ENCODE peak calls at places on chromosomes 3 and 15, in six cellular contexts. W is foreskin fibroblast, I is Caco-2, P is type B pancreatic cell, L is AG04450, R is AG10803. N is an unnamed sample.

GRCh38 chr15:75850708-75851107 is 7.5 kb downstream of the UBE2Q2 start:
- DNase-seq in W (no peak), I (no peak), P (no peak), L (no peak), R (no peak), N (no peak)

GRCh38 chr3:194967126-194968117 is 281.7 kb downstream of the FAM43A start:
- DNase-seq in W (peak), I (no peak), P (peak), L (no peak), R (peak), N (no peak)

GRCh38 chr3:150277444-150277843 is 130.7 kb upstream of the TSC22D2 start:
- DNase-seq in W (no peak), I (no peak), P (no peak), L (no peak), R (no peak), N (no peak)

GRCh38 chr3:170614214-170614966 is 28.5 kb upstream of the SLC7A14 start:
- DNase-seq in W (peak), I (no peak), P (no peak), L (peak), R (peak), N (peak)

GRCh38 chr15:29270169-29270955 is 740 bp upstream of the NSMCE3 start:
- DNase-seq in W (peak), I (no peak), P (no peak), L (no peak), R (peak), N (no peak)

GRCh38 chr3:46670000-46670890 is 23.2 kb downstream of the ALS2CL start:
- DNase-seq in W (no peak), I (no peak), P (no peak), L (no peak), R (no peak), N (no peak)

GRCh38 chr15:45704329-45705249 is 69.8 kb downstream of the SQOR start:
- DNase-seq in W (no peak), I (peak), P (no peak), L (no peak), R (no peak), N (no peak)

GRCh38 chr3:106850429-106850828 is 526.8 kb upstream of the CCDC54 start:
- DNase-seq in W (peak), I (no peak), P (no peak), L (no peak), R (peak), N (no peak)

GRCh38 chr15:98524838-98525540 is 123.3 kb upstream of the IGF1R start:
- DNase-seq in W (no peak), I (no peak), P (no peak), L (no peak), R (no peak), N (no peak)

GRCh38 chr3:21020681-21021080 is 730.3 kb downstream of the ZNF385D start:
- DNase-seq in W (peak), I (no peak), P (no peak), L (no peak), R (no peak), N (no peak)

GRCh38 chr3:47425959-47426358 is 45.1 kb downstream of the PTPN23 start:
- DNase-seq in W (no peak), I (no peak), P (no peak), L (no peak), R (no peak), N (no peak)

GRCh38 chr3:106294121-106294520 is 425.3 kb upstream of the CBLB start:
- DNase-seq in W (no peak), I (no peak), P (no peak), L (no peak), R (no peak), N (no peak)

GRCh38 chr3:161969867-161970266 is 473.3 kb downstream of the OTOL1 start:
- DNase-seq in W (peak), I (no peak), P (no peak), L (no peak), R (peak), N (peak)

GRCh38 chr3:186783731-186784515 is 546 bp downstream of the EIF4A2 start:
- DNase-seq in W (peak), I (peak), P (peak), L (no peak), R (peak), N (peak)

GRCh38 chr15:98874773-98875172 is 132.8 kb downstream of the PGPEP1L start:
- DNase-seq in W (no peak), I (no peak), P (no peak), L (no peak), R (no peak), N (no peak)

GRCh38 chr3:98901032-98901464 is 447 bp downstream of the DCBLD2 start:
- DNase-seq in W (no peak), I (peak), P (peak), L (no peak), R (peak), N (peak)

GRCh38 chr3:123024056-123024455 is 3.5 kb downstream of the SEMA5B start:
- DNase-seq in W (no peak), I (no peak), P (no peak), L (no peak), R (no peak), N (no peak)

GRCh38 chr3:69306239-69307185 is 79.4 kb downstream of the FRMD4B start:
- DNase-seq in W (peak), I (peak), P (no peak), L (peak), R (peak), N (peak)

GRCh38 chr3:106332884-106333283 is 464.1 kb upstream of the CBLB start:
- DNase-seq in W (no peak), I (no peak), P (no peak), L (no peak), R (no peak), N (no peak)

GRCh38 chr3:129121016-129121791 is 400 bp downstream of the RAB43 start:
- DNase-seq in W (no peak), I (no peak), P (no peak), L (no peak), R (no peak), N (peak)

GRCh38 chr3:113968986-113969385 is 21.2 kb downstream of the ZDHHC23 start:
- DNase-seq in W (peak), I (no peak), P (no peak), L (no peak), R (peak), N (no peak)

GRCh38 chr3:187641319-187641976 is 28.7 kb downstream of the SST start:
- DNase-seq in W (no peak), I (no peak), P (no peak), L (no peak), R (no peak), N (no peak)

GRCh38 chr15:74318376-74319137 is 48.9 kb downstream of the CYP11A1 start:
- DNase-seq in W (no peak), I (no peak), P (no peak), L (no peak), R (peak), N (no peak)

GRCh38 chr3:58242340-58242739 is 4.7 kb downstream of the ABHD6 start:
- DNase-seq in W (peak), I (no peak), P (no peak), L (no peak), R (no peak), N (no peak)

GRCh38 chr3:29718661-29719065 is 437.8 kb downstream of the RBMS3 start:
- DNase-seq in W (no peak), I (peak), P (no peak), L (no peak), R (peak), N (no peak)

GRCh38 chr15:66844747-66845145 is 142.7 kb downstream of the SMAD6 start:
- DNase-seq in W (no peak), I (no peak), P (no peak), L (no peak), R (no peak), N (no peak)

GRCh38 chr3:99108508-99108907 is 207.0 kb upstream of the DCBLD2 start:
- DNase-seq in W (peak), I (no peak), P (no peak), L (peak), R (peak), N (peak)

GRCh38 chr15:95429345-95429744 is 901.2 kb upstream of the NR2F2 start:
- DNase-seq in W (no peak), I (no peak), P (no peak), L (no peak), R (no peak), N (no peak)

DNA sequence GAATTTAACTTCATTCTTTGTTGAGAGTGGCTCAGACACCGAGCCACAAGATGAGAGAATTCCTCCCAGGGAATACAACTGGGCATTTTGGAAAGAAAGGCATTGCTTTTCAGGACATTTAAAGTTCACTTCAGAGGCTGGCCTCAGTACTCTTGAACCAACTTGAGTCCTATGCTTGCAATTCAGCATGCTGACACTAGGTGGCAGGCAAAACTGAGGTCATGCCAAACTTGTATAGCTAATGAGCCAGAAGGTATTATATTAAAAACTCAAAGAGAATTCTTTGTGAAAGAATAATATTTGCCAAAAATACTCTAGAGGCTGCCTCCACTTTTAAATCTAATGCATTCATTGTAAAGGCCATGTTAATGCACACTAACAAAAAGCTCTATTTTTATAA is 104.7 kb downstream of the RARB start:
- DNase-seq in W (no peak), I (no peak), P (no peak), L (no peak), R (no peak), N (no peak)
- TF ChIP-seq CTCF in W (peak), I (peak), P (peak), L (peak), R (peak), N (peak)

GRCh38 chr3:45125550-45126026 is 20.6 kb downstream of the CDCP1 start:
- DNase-seq in W (no peak), I (no peak), P (no peak), L (no peak), R (no peak), N (no peak)

GRCh38 chr3:45124956-45125355 is 21.2 kb downstream of the CDCP1 start:
- DNase-seq in W (no peak), I (no peak), P (no peak), L (no peak), R (no peak), N (no peak)

GRCh38 chr3:45123841-45124269 is 22.3 kb downstream of the CDCP1 start:
- DNase-seq in W (peak), I (no peak), P (no peak), L (no peak), R (peak), N (no peak)

GRCh38 chr3:45123030-45123429 is 23.1 kb downstream of the CDCP1 start:
- DNase-seq in W (peak), I (no peak), P (no peak), L (peak), R (peak), N (peak)

DNA sequence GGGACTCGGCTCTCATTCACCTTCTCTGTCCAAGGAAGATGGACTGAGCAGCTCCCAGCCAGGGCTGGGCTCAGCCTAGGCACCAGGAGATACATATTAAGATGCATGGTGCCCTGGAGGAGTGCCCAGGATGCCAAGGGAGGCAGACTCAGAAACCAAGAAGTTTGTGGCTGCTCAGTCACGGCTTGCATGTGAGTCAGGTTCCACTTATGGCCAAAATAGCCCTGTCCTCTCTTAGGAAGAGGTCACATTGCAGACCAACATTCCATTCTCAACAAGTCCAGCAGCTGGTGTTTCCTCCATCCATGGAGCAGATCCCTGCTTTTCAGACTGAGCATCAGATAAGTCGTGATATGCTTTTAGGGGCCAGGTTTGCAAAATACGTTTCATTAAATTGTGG is 21.8 kb downstream of the CDCP1 start:
- DNase-seq in W (peak), I (no peak), P (no peak), L (no peak), R (peak), N (peak)
- TF ChIP-seq CTCF in W (no peak), I (no peak), P (no peak), L (no peak), R (no peak), N (no peak)

GRCh38 chr3:63349583-63350177 is 71.6 kb downstream of the SYNPR start:
- DNase-seq in W (peak), I (peak), P (no peak), L (no peak), R (peak), N (peak)
- TF ChIP-seq CTCF in W (peak), I (peak), P (peak), L (peak), R (peak), N (peak)

GRCh38 chr15:85764649-85765277 is 30.0 kb downstream of the KLHL25 start:
- DNase-seq in W (no peak), I (no peak), P (no peak), L (no peak), R (peak), N (no peak)
- TF ChIP-seq CTCF in W (no peak), I (no peak), P (no peak), L (no peak), R (no peak), N (no peak)

GRCh38 chr3:31670136-31670535 is 137.4 kb downstream of the STT3B start:
- DNase-seq in W (no peak), I (no peak), P (no peak), L (no peak), R (no peak), N (no peak)

GRCh38 chr3:31671976-31672375 is 139.3 kb downstream of the STT3B start:
- DNase-seq in W (no peak), I (no peak), P (no peak), L (peak), R (no peak), N (no peak)

GRCh38 chr3:31668258-31668657 is 135.5 kb downstream of the STT3B start:
- DNase-seq in W (no peak), I (no peak), P (no peak), L (no peak), R (no peak), N (no peak)

GRCh38 chr3:31671456-31671855 is 138.7 kb downstream of the STT3B start:
- DNase-seq in W (no peak), I (no peak), P (no peak), L (no peak), R (no peak), N (no peak)

GRCh38 chr3:31670722-31671121 is 138.0 kb downstream of the STT3B start:
- DNase-seq in W (no peak), I (no peak), P (no peak), L (no peak), R (no peak), N (no peak)
- TF ChIP-seq CTCF in W (no peak), I (no peak), P (no peak), L (no peak), R (no peak), N (no peak)

DNA sequence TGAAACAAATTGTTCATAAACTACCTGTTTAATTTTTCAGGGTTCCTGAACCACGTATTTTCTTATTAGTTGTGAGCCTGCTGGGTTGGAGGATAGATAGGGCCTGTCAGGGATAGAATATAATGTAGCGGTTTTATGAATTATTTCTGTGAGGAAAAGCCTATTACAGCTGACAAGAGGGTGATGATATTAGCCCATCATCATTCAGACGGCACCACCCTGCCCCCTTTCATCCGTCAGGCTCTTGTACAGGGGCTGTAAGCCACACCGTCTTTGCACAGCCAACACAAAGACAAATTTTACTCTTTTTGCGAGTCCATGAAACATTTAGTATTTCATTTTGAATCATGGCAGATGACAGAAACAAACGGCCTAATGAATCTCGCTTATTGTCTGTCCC is 335.3 kb upstream of the TMCO5A start:
- DNase-seq in W (no peak), I (no peak), P (no peak), L (no peak), R (no peak), N (no peak)
- TF ChIP-seq CTCF in W (no peak), I (no peak), P (no peak), L (no peak), R (no peak), N (no peak)